ENCODE peak calls at places on chromosomes 16 and 17, in four cellular contexts. G is NCI-H2081, O is mucosa of gallbladder, V is pancreas. U is an unnamed sample.

GRCh38 chr16:84266451-84266850 is 26.6 kb upstream of the KCNG4 start:
- DNase-seq in G (no peak), O (peak), V (no peak), U (peak)

GRCh38 chr17:3965123-3965800 is 1.0 kb upstream of the ATP2A3 start:
- DNase-seq in G (peak), O (peak), V (peak), U (peak)

GRCh38 chr17:76131692-76132573 is 9.1 kb downstream of the FOXJ1 start:
- DNase-seq in G (no peak), O (no peak), V (no peak), U (no peak)

GRCh38 chr17:4898927-4899326 is 409 bp upstream of the C17orf107 start:
- DNase-seq in G (no peak), O (no peak), V (no peak), U (no peak)

GRCh38 chr16:10525214-10525825 is 55.1 kb downstream of the EMP2 start:
- DNase-seq in G (no peak), O (no peak), V (no peak), U (no peak)

GRCh38 chr16:84514874-84515835 is 10.7 kb upstream of the MEAK7 start:
- DNase-seq in G (no peak), O (peak), V (no peak), U (no peak)

GRCh38 chr16:75378616-75379015 is 54.7 kb downstream of the CFDP1 start:
- DNase-seq in G (no peak), O (no peak), V (no peak), U (no peak)

GRCh38 chr16:89815639-89816348 is 653 bp downstream of the FANCA start:
- DNase-seq in G (no peak), O (no peak), V (no peak), U (peak)

GRCh38 chr17:30230596-30231125 is 4.8 kb downstream of the SLC6A4 start:
- DNase-seq in G (no peak), O (no peak), V (no peak), U (no peak)

U was measured in endothelial cell.